ENCODE peak calls at places on chromosome 15, in seven cellular contexts. H, Q, F, G, N, S and R are unnamed samples.

GRCh38 chr15:35329993-35330695 is 215.8 kb downstream of the DPH6 start:
- DNase-seq in F (no peak), S (no peak), H (no peak), N (no peak), Q (no peak), G (no peak), R (no peak)

GRCh38 chr15:101448336-101448735 is 41.2 kb downstream of the PCSK6 start:
- DNase-seq in N (no peak), H (no peak), G (no peak), F (no peak), S (no peak), Q (no peak), R (no peak)

GRCh38 chr15:74263473-74263872 is 27.3 kb downstream of the CCDC33 start:
- DNase-seq in F (no peak), Q (no peak), G (no peak), S (no peak), N (no peak), H (no peak), R (no peak)

GRCh38 chr15:55993804-55994539 is 560 bp upstream of the NEDD4 start:
- DNase-seq in F (peak), N (no peak), Q (peak), G (peak), H (no peak), S (no peak), R (peak)

GRCh38 chr15:80367661-80368060 is 36.5 kb upstream of the ARNT2 start:
- DNase-seq in Q (no peak), N (no peak), H (no peak), S (no peak), G (no peak), F (no peak), R (no peak)

GRCh38 chr15:44727462-44728231 is 8.7 kb upstream of the TRIM69 start:
- DNase-seq in S (no peak), Q (no peak), G (no peak), H (no peak), F (no peak), N (no peak), R (no peak)

GRCh38 chr15:98794211-98794610 is 145.9 kb downstream of the IGF1R start:
- DNase-seq in H (no peak), G (no peak), S (no peak), N (no peak), F (no peak), Q (no peak), R (no peak)

GRCh38 chr15:85527907-85528306 is 147.5 kb downstream of the AKAP13 start:
- DNase-seq in Q (no peak), S (no peak), G (peak), N (no peak), H (no peak), F (peak), R (no peak)

GRCh38 chr15:85006201-85006600 is 24.5 kb downstream of the PDE8A start:
- DNase-seq in G (no peak), S (no peak), F (no peak), H (no peak), Q (no peak), N (no peak), R (no peak)

GRCh38 chr15:101123222-101123910 is 128.5 kb downstream of the CHSY1 start:
- DNase-seq in S (no peak), Q (no peak), H (no peak), G (no peak), N (no peak), F (peak), R (no peak)

GRCh38 chr15:67405208-67406191 is 115.4 kb upstream of the C15orf61 start:
- DNase-seq in H (no peak), G (no peak), S (no peak), N (no peak), Q (no peak), F (peak), R (peak)

GRCh38 chr15:44720460-44721185 is 9.3 kb downstream of the B2M start:
- DNase-seq in Q (no peak), F (no peak), G (no peak), H (no peak), S (no peak), N (no peak), R (no peak)

GRCh38 chr15:61184431-61184830 is 44.7 kb downstream of the RORA start:
- DNase-seq in N (no peak), F (no peak), Q (no peak), G (no peak), H (no peak), S (no peak), R (no peak)

GRCh38 chr15:82914396-82914795 is 38.1 kb downstream of the HOMER2 start:
- DNase-seq in N (no peak), H (no peak), Q (no peak), F (no peak), S (no peak), G (no peak), R (no peak)

GRCh38 chr15:71103102-71103676 is 12.1 kb upstream of the THSD4 start:
- DNase-seq in G (peak), S (no peak), F (peak), N (peak), Q (peak), H (no peak), R (peak)

GRCh38 chr15:100172356-100173024 is 169.3 kb downstream of the ADAMTS17 start:
- DNase-seq in G (no peak), S (no peak), F (no peak), N (no peak), Q (no peak), H (no peak), R (no peak)

GRCh38 chr15:67175643-67176071 is 78.8 kb downstream of the AAGAB start:
- DNase-seq in H (no peak), N (peak), G (peak), F (peak), Q (no peak), S (no peak), R (no peak)

GRCh38 chr15:88894348-88894818 is 961 bp downstream of the HAPLN3 start:
- DNase-seq in N (no peak), H (peak), S (no peak), F (no peak), Q (peak), G (peak), R (no peak)

GRCh38 chr15:62711691-62712454 is 330.7 kb upstream of the TPM1 start:
- DNase-seq in Q (no peak), N (peak), F (peak), S (no peak), G (peak), H (no peak), R (no peak)

GRCh38 chr15:91954211-91954804 is 100.8 kb downstream of the SLCO3A1 start:
- DNase-seq in H (no peak), F (no peak), S (no peak), N (no peak), G (no peak), Q (no peak), R (no peak)

GRCh38 chr15:78567541-78567940 is 2.2 kb downstream of the CHRNA5 start:
- DNase-seq in F (no peak), Q (no peak), S (no peak), G (no peak), N (no peak), H (no peak), R (no peak)

GRCh38 chr15:62413147-62413546 is 248.1 kb upstream of the C2CD4B start:
- DNase-seq in N (no peak), S (no peak), Q (no peak), G (no peak), F (no peak), H (no peak), R (no peak)

GRCh38 chr15:96225642-96226259 is 104.7 kb upstream of the NR2F2 start:
- DNase-seq in Q (peak), G (no peak), F (no peak), S (no peak), N (no peak), H (no peak), R (no peak)

GRCh38 chr15:53987480-53987879 is 9.2 kb downstream of the UNC13C start:
- DNase-seq in S (no peak), G (no peak), H (no peak), Q (no peak), N (no peak), F (no peak), R (no peak)

GRCh38 chr15:72389231-72389630 is 8.9 kb upstream of the TMEM202 start:
- DNase-seq in Q (no peak), F (peak), G (no peak), H (no peak), N (no peak), S (no peak), R (no peak)

GRCh38 chr15:43239732-43240491 is 19.1 kb upstream of the EPB42 start:
- DNase-seq in S (no peak), Q (peak), G (no peak), N (no peak), H (no peak), F (no peak), R (no peak)

GRCh38 chr15:98554272-98555172 is 93.8 kb upstream of the IGF1R start:
- DNase-seq in H (no peak), N (no peak), Q (no peak), S (no peak), G (no peak), F (no peak), R (no peak)

GRCh38 chr15:29800441-29801366 is 21.6 kb downstream of the TJP1 start:
- DNase-seq in N (no peak), F (no peak), Q (no peak), G (peak), S (no peak), H (no peak), R (no peak)

GRCh38 chr15:50190723-50191122 is 8.7 kb downstream of the SLC27A2 start:
- DNase-seq in Q (no peak), F (no peak), G (no peak), S (no peak), N (no peak), H (no peak), R (no peak)

GRCh38 chr15:74541494-74542191 is 623 bp downstream of the ARID3B start:
- DNase-seq in N (peak), H (peak), S (no peak), G (peak), F (peak), Q (peak), R (no peak)

GRCh38 chr15:90869601-90870353 is 1.4 kb downstream of the FURIN start:
- DNase-seq in N (no peak), H (peak), G (peak), Q (no peak), S (peak), F (peak), R (peak)

GRCh38 chr15:90870354-90871096 is 2.1 kb downstream of the FURIN start:
- DNase-seq in N (no peak), H (no peak), G (peak), S (no peak), Q (no peak), F (no peak), R (no peak)

GRCh38 chr15:90872481-90873184 is 4.2 kb downstream of the FURIN start:
- DNase-seq in Q (peak), H (peak), G (peak), N (no peak), S (no peak), F (peak), R (no peak)

GRCh38 chr15:90871716-90872480 is 3.5 kb downstream of the FURIN start:
- DNase-seq in Q (no peak), S (no peak), H (peak), G (peak), F (no peak), N (no peak), R (no peak)

GRCh38 chr15:90871097-90871715 is 2.8 kb downstream of the FURIN start:
- DNase-seq in Q (no peak), H (peak), F (no peak), G (no peak), S (no peak), N (no peak), R (no peak)
- TF ChIP-seq POLR2A in Q (no peak), H (no peak), F (no peak), G (peak), S (no peak), N (peak), R (no peak)

GRCh38 chr15:58741032-58741431 is 8.5 kb downstream of the ADAM10 start:
- DNase-seq in G (no peak), N (no peak), H (no peak), S (no peak), F (no peak), Q (no peak), R (no peak)

GRCh38 chr15:58736244-58736643 is 13.3 kb downstream of the ADAM10 start:
- DNase-seq in S (no peak), Q (no peak), G (no peak), H (no peak), N (no peak), F (no peak), R (no peak)

GRCh38 chr15:58734859-58735258 is 14.6 kb downstream of the ADAM10 start:
- DNase-seq in N (no peak), Q (no peak), H (no peak), F (no peak), G (no peak), S (no peak), R (no peak)

GRCh38 chr15:58737298-58737697 is 12.2 kb downstream of the ADAM10 start:
- DNase-seq in G (no peak), N (no peak), S (no peak), F (no peak), H (no peak), Q (no peak), R (no peak)

DNA sequence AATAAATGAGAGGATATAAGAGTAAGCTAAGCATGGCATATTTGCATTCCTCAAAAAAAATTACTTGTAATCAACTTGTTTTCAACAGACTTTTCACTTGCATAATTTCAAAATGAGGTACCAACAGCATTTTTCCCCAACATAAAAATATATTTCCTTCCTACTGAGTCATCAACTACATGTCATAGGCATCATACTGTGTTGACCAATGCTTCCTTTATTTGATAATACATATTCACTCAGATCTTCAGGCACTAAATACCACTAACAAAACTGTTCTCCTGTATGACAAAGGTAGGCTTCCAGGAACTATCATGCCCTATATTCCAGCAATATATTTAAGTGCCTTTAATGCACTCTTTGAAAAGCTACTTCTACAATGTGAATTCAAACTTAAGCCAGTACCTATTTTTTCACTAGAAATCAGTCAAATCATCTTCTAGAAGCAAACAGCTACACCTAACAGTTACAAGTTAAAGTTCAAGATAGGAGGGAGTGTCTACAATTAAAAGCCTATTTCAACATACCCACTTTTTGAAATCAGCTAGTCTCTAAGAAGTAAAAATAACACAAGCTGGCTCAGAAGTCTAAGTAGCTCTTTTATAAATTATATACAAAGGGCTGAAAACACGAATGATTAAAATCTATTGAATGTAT is 11.3 kb downstream of the ADAM10 start:
- DNase-seq in S (no peak), G (peak), F (peak), Q (no peak), H (no peak), N (no peak), R (no peak)
- H2AFZ ChIP-seq in S (no peak), G (no peak), F (no peak), Q (no peak), H (no peak), N (no peak), R (no peak)

DNA sequence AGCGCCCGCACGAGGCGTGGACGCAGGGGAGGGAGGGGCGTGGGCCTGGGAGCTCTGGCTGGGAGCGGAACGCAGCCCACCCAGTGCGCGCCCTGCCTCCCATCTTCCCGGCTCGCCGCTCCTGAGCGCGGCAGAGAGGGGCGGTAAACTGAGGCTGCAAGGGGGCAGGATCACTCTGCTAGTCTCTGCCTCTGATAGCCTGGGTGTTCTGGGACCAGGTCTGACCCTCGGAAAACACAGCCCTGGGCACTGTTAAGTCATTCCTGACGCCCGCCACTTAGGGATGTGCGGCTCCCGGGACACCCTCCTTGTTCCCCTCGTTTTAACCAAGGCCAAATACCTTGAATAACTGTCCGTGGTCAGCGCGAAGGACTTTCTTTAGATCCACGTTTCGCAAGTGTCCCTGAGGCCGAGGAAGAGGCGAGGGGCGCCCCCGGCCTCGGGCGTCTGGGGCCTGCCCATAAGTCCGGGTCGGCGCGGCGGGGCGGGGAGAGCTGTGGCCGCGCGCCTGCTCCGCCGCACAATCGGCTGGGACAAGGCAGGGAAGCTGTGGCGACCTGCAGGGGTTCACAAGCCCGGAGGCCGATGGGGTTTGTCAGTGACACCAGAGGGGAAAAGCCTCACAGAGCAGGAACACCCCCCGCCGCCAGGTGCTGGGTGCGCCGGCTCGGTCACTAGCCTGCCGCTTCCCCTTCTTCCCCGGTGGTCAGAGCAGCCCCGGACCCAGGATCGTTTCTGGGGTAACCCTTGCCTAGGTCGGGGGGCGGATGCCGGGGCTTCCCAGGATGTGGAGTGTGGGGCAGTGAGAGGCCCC is 1.5 kb downstream of the ITPKA start:
- DNase-seq in F (no peak), S (no peak), N (no peak), H (no peak), G (no peak), Q (no peak), R (no peak)
- TF ChIP-seq POLR2A in F (no peak), S (no peak), N (no peak), H (no peak), G (no peak), Q (no peak), R (no peak)

GRCh38 chr15:68506071-68506470 is 72.7 kb upstream of the CORO2B start:
- DNase-seq in Q (no peak), S (no peak), G (no peak), N (no peak), F (no peak), H (no peak), R (no peak)

GRCh38 chr15:68502398-68502901 is 70.5 kb upstream of the ITGA11 start:
- DNase-seq in G (no peak), H (no peak), Q (no peak), F (no peak), N (no peak), S (no peak), R (no peak)

GRCh38 chr15:68503213-68503612 is 71.2 kb upstream of the ITGA11 start:
- DNase-seq in G (no peak), H (no peak), Q (no peak), F (no peak), N (no peak), S (no peak), R (no peak)

GRCh38 chr15:68503791-68504720 is 72.1 kb upstream of the ITGA11 start:
- DNase-seq in F (peak), N (no peak), Q (no peak), G (no peak), H (no peak), S (no peak), R (no peak)

GRCh38 chr15:68504721-68505090 is 72.7 kb upstream of the ITGA11 start:
- DNase-seq in G (no peak), S (no peak), F (peak), N (no peak), Q (no peak), H (no peak), R (no peak)
- H2AFZ ChIP-seq in G (no peak), S (no peak), F (peak), N (no peak), Q (no peak), H (no peak), R (no peak)

GRCh38 chr15:39782441-39783138 is at the start of gene FSIP1:
- DNase-seq in N (peak), H (peak), G (peak), F (peak), Q (peak), S (peak), R (peak)
- TF ChIP-seq POLR2A in N (peak), H (peak), G (peak), F (no peak), Q (peak), S (no peak), R (no peak)